ENCODE peak calls at places on chromosomes 12 and 14, in seven cellular contexts. W, H, C, M, Q, F and N are unnamed samples.

GRCh38 chr14:90111895-90112534 is 50.2 kb downstream of the KCNK13 start:
- DNase-seq in W (no peak), H (no peak), C (no peak), M (no peak), Q (peak; percentile 91), F (no peak), N (no peak)

GRCh38 chr14:98059106-98059505 is 1212.9 kb downstream of the BCL11B start:
- DNase-seq in W (no peak), H (no peak), C (no peak), M (no peak), Q (no peak), F (no peak), N (no peak)

GRCh38 chr12:53970451-53970850 is 2.5 kb upstream of the HOXC11 start:
- DNase-seq in W (no peak), H (no peak), C (no peak), M (no peak), Q (no peak), F (no peak), N (no peak)

GRCh38 chr12:115337693-115338543 is 653.9 kb upstream of the TBX3 start:
- DNase-seq in W (no peak), H (no peak), C (no peak), M (no peak), Q (peak; percentile 94), F (no peak), N (no peak)

GRCh38 chr12:4148418-4149056 is 125.0 kb upstream of the CCND2 start:
- DNase-seq in W (no peak), H (peak; percentile 10), C (peak; percentile 67), M (no peak), Q (peak; percentile 29), F (peak; percentile 40), N (peak; percentile 88)

GRCh38 chr14:64971452-64971889 is 665 bp downstream of the RAB15 start:
- DNase-seq in W (no peak), H (no peak), C (no peak), M (no peak), Q (no peak), F (no peak), N (no peak)

GRCh38 chr14:95527392-95528002 is 7.4 kb upstream of the GLRX5 start:
- DNase-seq in W (peak; percentile 44), H (no peak), C (peak; percentile 72), M (peak; percentile 64), Q (peak; percentile 57), F (peak; percentile 52), N (peak; percentile 67)

GRCh38 chr12:66144796-66145754 is 14.5 kb upstream of the LLPH start:
- DNase-seq in W (no peak), H (no peak), C (peak; percentile 59), M (peak; percentile 12), Q (peak; percentile 86), F (peak; percentile 65), N (peak; percentile 93)

GRCh38 chr14:81990312-81990761 is 456.7 kb upstream of the SEL1L start:
- DNase-seq in W (no peak), H (no peak), C (peak; percentile 66), M (peak; percentile 55), Q (peak; percentile 66), F (peak; percentile 45), N (peak; percentile 31)

GRCh38 chr12:57452937-57453509 is 2.1 kb upstream of the INHBE start:
- DNase-seq in W (peak; percentile 47), H (no peak), C (peak; percentile 76), M (peak; percentile 59), Q (peak; percentile 74), F (peak; percentile 82), N (peak; percentile 62)

GRCh38 chr14:32938719-32939253 is at the start of gene NPAS3:
- DNase-seq in W (peak; percentile 3), H (no peak), C (no peak), M (no peak), Q (no peak), F (no peak), N (no peak)

GRCh38 chr12:80707830-80708534 is 548 bp downstream of the MYF6 start:
- DNase-seq in W (no peak), H (no peak), C (no peak), M (no peak), Q (no peak), F (no peak), N (no peak)

GRCh38 chr12:8629486-8630033 is 16.9 kb upstream of the AICDA start:
- DNase-seq in W (no peak), H (no peak), C (peak; percentile 87), M (no peak), Q (peak; percentile 46), F (no peak), N (peak; percentile 39)

GRCh38 chr14:74018029-74018703 is 922 bp downstream of the ENTPD5 start:
- DNase-seq in W (no peak), H (peak; percentile 9), C (peak; percentile 24), M (peak; percentile 6), Q (peak; percentile 82), F (no peak), N (peak; percentile 60)

GRCh38 chr12:80086025-80086424 is 13.3 kb upstream of the OTOGL start:
- DNase-seq in W (no peak), H (no peak), C (no peak), M (no peak), Q (no peak), F (no peak), N (no peak)

GRCh38 chr12:131155131-131155530 is 201.4 kb downstream of the ADGRD1 start:
- DNase-seq in W (no peak), H (no peak), C (no peak), M (no peak), Q (no peak), F (no peak), N (no peak)